ENCODE peak calls at places on chromosomes 1 and 21, in five cellular contexts. One of them, this sample, is unnamed.

GRCh38 chr1:67264152-67264551 is 43.5 kb upstream of the IL12RB2 start:
- DNase-seq in body of pancreas: no peak
- DNase-seq in cardiac muscle cell: no peak
- DNase-seq in adrenal gland: no peak
- DNase-seq in AG04450: no peak
- DNase-seq in this sample: no peak

GRCh38 chr1:3527774-3528173 is 73.3 kb downstream of the ARHGEF16 start:
- DNase-seq in body of pancreas: no peak
- DNase-seq in cardiac muscle cell: no peak
- DNase-seq in adrenal gland: no peak
- DNase-seq in AG04450: no peak
- DNase-seq in this sample: no peak

GRCh38 chr1:231019711-231020110 is 20.3 kb downstream of the FAM89A start:
- DNase-seq in body of pancreas: no peak
- DNase-seq in cardiac muscle cell: no peak
- DNase-seq in adrenal gland: no peak
- DNase-seq in AG04450: no peak
- DNase-seq in this sample: no peak

GRCh38 chr1:83500987-83501591 is 497.8 kb downstream of the TTLL7 start:
- DNase-seq in body of pancreas: no peak
- DNase-seq in cardiac muscle cell: no peak
- DNase-seq in adrenal gland: no peak
- DNase-seq in AG04450: no peak
- DNase-seq in this sample: no peak

GRCh38 chr1:166133276-166133841 is 33.4 kb downstream of the FAM78B start:
- DNase-seq in body of pancreas: peak; percentile 14
- DNase-seq in cardiac muscle cell: peak; percentile 6
- DNase-seq in adrenal gland: no peak
- DNase-seq in AG04450: no peak
- DNase-seq in this sample: no peak

GRCh38 chr1:11150326-11150725 is 38.8 kb upstream of the ANGPTL7 start:
- DNase-seq in body of pancreas: no peak
- DNase-seq in cardiac muscle cell: peak; percentile 39
- DNase-seq in adrenal gland: no peak
- DNase-seq in AG04450: no peak
- DNase-seq in this sample: no peak

GRCh38 chr1:242468749-242469148 is 55.7 kb downstream of the PLD5 start:
- DNase-seq in body of pancreas: no peak
- DNase-seq in cardiac muscle cell: no peak
- DNase-seq in adrenal gland: no peak
- DNase-seq in AG04450: no peak
- DNase-seq in this sample: no peak

GRCh38 chr1:87983841-87984240 is 655.2 kb downstream of the LMO4 start:
- DNase-seq in body of pancreas: no peak
- DNase-seq in cardiac muscle cell: peak; percentile 42
- DNase-seq in adrenal gland: no peak
- DNase-seq in AG04450: no peak
- DNase-seq in this sample: no peak

GRCh38 chr21:37073417-37074194 is 552 bp downstream of the TTC3 start:
- DNase-seq in body of pancreas: peak; percentile 61
- DNase-seq in cardiac muscle cell: peak; percentile 33
- DNase-seq in adrenal gland: peak; percentile 67
- DNase-seq in AG04450: no peak
- DNase-seq in this sample: peak; percentile 77

GRCh38 chr21:46643379-46644177 is 8.1 kb downstream of the PRMT2 start:
- DNase-seq in body of pancreas: no peak
- DNase-seq in cardiac muscle cell: no peak
- DNase-seq in adrenal gland: no peak
- DNase-seq in AG04450: no peak
- DNase-seq in this sample: no peak

GRCh38 chr1:43605761-43606160 is 44.2 kb upstream of the KDM4A start:
- DNase-seq in body of pancreas: no peak
- DNase-seq in cardiac muscle cell: no peak
- DNase-seq in adrenal gland: no peak
- DNase-seq in AG04450: no peak
- DNase-seq in this sample: no peak

GRCh38 chr21:45906196-45906805 is 75.3 kb upstream of the COL6A1 start:
- DNase-seq in body of pancreas: no peak
- DNase-seq in cardiac muscle cell: no peak
- DNase-seq in adrenal gland: no peak
- DNase-seq in AG04450: no peak
- DNase-seq in this sample: no peak

GRCh38 chr1:29623501-29623900 is 387.2 kb downstream of the PTPRU start:
- DNase-seq in body of pancreas: no peak
- DNase-seq in cardiac muscle cell: no peak
- DNase-seq in adrenal gland: no peak
- DNase-seq in AG04450: no peak
- DNase-seq in this sample: no peak

GRCh38 chr1:26582053-26582835 is 52.7 kb downstream of the RPS6KA1 start:
- DNase-seq in body of pancreas: no peak
- DNase-seq in cardiac muscle cell: no peak
- DNase-seq in adrenal gland: no peak
- DNase-seq in AG04450: no peak
- DNase-seq in this sample: no peak

GRCh38 chr1:236489710-236490377 is 33.9 kb upstream of the LGALS8 start:
- DNase-seq in body of pancreas: peak; percentile 49
- DNase-seq in cardiac muscle cell: peak; percentile 81
- DNase-seq in adrenal gland: peak; percentile 15
- DNase-seq in AG04450: no peak
- DNase-seq in this sample: no peak

GRCh38 chr21:44576025-44576420 is 2.5 kb downstream of the KRTAP10-4 start:
- DNase-seq in body of pancreas: no peak
- DNase-seq in cardiac muscle cell: no peak
- DNase-seq in adrenal gland: no peak
- DNase-seq in AG04450: no peak
- DNase-seq in this sample: peak; percentile 26

GRCh38 chr1:46508760-46509159 is 19.1 kb downstream of the DMBX1 start:
- DNase-seq in body of pancreas: no peak
- DNase-seq in cardiac muscle cell: no peak
- DNase-seq in adrenal gland: peak; percentile 43
- DNase-seq in AG04450: no peak
- DNase-seq in this sample: no peak

GRCh38 chr1:202365092-202365815 is 16.8 kb downstream of the PPP1R12B start:
- DNase-seq in body of pancreas: no peak
- DNase-seq in cardiac muscle cell: peak; percentile 77
- DNase-seq in adrenal gland: no peak
- DNase-seq in AG04450: no peak
- DNase-seq in this sample: no peak

GRCh38 chr21:15809065-15809464 is 79.3 kb downstream of the USP25 start:
- DNase-seq in body of pancreas: no peak
- DNase-seq in cardiac muscle cell: no peak
- DNase-seq in adrenal gland: no peak
- DNase-seq in AG04450: no peak
- DNase-seq in this sample: no peak

GRCh38 chr21:42997053-42997452 is 22.7 kb downstream of the PKNOX1 start:
- DNase-seq in body of pancreas: peak; percentile 28
- DNase-seq in cardiac muscle cell: peak; percentile 96
- DNase-seq in adrenal gland: peak; percentile 85
- DNase-seq in AG04450: peak; percentile 90
- DNase-seq in this sample: no peak

GRCh38 chr1:226985839-226986463 is 45.9 kb downstream of the COQ8A start:
- DNase-seq in body of pancreas: no peak
- DNase-seq in cardiac muscle cell: no peak
- DNase-seq in adrenal gland: peak; percentile 10
- DNase-seq in AG04450: no peak
- DNase-seq in this sample: no peak

GRCh38 chr1:32666866-32667566 is 16.0 kb downstream of the RBBP4 start:
- DNase-seq in body of pancreas: no peak
- DNase-seq in cardiac muscle cell: peak; percentile 22
- DNase-seq in adrenal gland: no peak
- DNase-seq in AG04450: no peak
- DNase-seq in this sample: peak; percentile 74

GRCh38 chr1:216665381-216665780 is 57.8 kb downstream of the ESRRG start:
- DNase-seq in body of pancreas: no peak
- DNase-seq in cardiac muscle cell: peak; percentile 69
- DNase-seq in adrenal gland: no peak
- DNase-seq in AG04450: peak; percentile 16
- DNase-seq in this sample: no peak

GRCh38 chr1:216670118-216670870 is 52.9 kb downstream of the ESRRG start:
- DNase-seq in body of pancreas: no peak
- DNase-seq in cardiac muscle cell: peak; percentile 22
- DNase-seq in adrenal gland: no peak
- DNase-seq in AG04450: no peak
- DNase-seq in this sample: no peak

GRCh38 chr1:216662681-216663080 is 60.5 kb downstream of the ESRRG start:
- DNase-seq in body of pancreas: no peak
- DNase-seq in cardiac muscle cell: no peak
- DNase-seq in adrenal gland: no peak
- DNase-seq in AG04450: no peak
- DNase-seq in this sample: no peak

GRCh38 chr1:216665891-216666290 is 57.3 kb downstream of the ESRRG start:
- DNase-seq in body of pancreas: no peak
- DNase-seq in cardiac muscle cell: peak; percentile 1
- DNase-seq in adrenal gland: no peak
- DNase-seq in AG04450: no peak
- DNase-seq in this sample: no peak

GRCh38 chr1:216666431-216666830 is 56.8 kb downstream of the ESRRG start:
- DNase-seq in body of pancreas: no peak
- DNase-seq in cardiac muscle cell: no peak
- DNase-seq in adrenal gland: no peak
- DNase-seq in AG04450: no peak
- DNase-seq in this sample: no peak
- H3K4me3 ChIP-seq in body of pancreas: no peak overlapping the region
- H3K4me3 ChIP-seq in cardiac muscle cell: no peak overlapping the region
- H3K4me3 ChIP-seq in adrenal gland: no peak overlapping the region
- H3K4me3 ChIP-seq in AG04450: no peak overlapping the region
- H3K4me3 ChIP-seq in this sample: no peak overlapping the region

DNA sequence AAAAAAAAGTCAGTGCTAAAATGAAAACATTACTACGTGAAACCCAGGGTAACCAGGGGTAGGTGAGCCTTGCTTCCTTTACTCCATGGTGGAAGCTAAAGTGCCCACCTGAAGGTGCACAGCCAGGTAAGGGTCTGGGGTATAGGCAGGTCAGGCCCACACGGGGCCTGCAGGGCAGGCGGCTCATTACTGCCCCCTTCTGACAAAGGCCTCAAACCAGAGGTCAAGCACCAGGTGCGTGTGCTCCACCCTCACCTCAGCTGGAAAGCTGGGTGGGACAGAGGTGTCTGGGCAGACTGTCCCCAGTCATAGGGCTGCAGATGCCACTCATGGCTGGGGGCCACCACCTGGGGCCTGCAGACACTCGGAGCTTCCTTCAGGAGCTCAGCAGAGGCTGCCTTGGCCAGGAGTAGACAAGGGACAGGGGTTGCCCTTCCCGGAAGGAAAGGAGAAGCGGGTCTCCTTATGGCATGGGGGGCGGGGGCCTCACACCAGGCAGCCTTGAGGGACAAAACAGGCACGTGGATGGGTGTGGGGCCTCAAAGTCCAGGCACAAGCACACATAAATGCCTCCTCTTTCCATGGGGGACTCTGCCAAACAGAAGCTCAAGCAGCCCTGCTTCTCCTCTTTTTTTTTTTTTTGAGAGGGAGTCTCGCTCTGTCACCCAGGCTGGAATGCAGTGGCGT is 36.2 kb downstream of the ACOT7 start:
- DNase-seq in body of pancreas: no peak
- DNase-seq in cardiac muscle cell: no peak
- DNase-seq in adrenal gland: no peak
- DNase-seq in AG04450: no peak
- DNase-seq in this sample: no peak
- TF ChIP-seq CTCF in body of pancreas: no peak
- TF ChIP-seq CTCF in cardiac muscle cell: peak; percentile 15
- TF ChIP-seq CTCF in adrenal gland: no peak
- TF ChIP-seq CTCF in AG04450: peak; percentile 2
- TF ChIP-seq CTCF in this sample: no peak

DNA sequence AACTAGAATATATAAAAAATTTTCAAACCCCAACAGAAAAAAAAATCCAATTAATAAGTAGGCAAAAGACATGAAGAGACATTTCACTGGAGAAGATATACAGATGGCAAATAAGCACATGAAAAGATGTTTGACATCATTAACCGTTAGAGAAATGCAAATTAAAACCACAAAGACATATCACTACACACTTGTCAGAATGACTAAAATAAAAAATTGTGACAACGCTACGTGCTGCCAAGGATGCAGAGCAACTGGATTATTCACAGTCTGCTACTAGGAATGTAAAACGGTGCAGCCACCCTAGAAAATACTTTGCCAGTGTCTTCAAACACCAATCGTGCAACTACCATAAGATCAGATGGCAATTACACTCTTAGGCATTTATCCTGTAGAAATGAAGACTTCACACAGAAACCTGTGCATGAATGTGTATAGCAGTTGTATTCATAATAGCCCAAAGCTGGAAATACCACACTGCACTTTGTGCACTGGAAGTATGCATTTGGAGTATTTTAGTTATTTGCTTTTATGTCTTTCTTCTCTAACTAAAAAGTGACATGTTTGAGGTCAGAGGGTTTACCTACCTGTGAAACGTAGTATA is 75.3 kb upstream of the PALMD start:
- DNase-seq in body of pancreas: no peak
- DNase-seq in cardiac muscle cell: no peak
- DNase-seq in adrenal gland: no peak
- DNase-seq in AG04450: no peak
- DNase-seq in this sample: no peak
- H3K4me3 ChIP-seq in body of pancreas: no peak overlapping the region
- H3K4me3 ChIP-seq in cardiac muscle cell: no peak overlapping the region
- H3K4me3 ChIP-seq in adrenal gland: no peak overlapping the region
- H3K4me3 ChIP-seq in AG04450: no peak overlapping the region
- H3K4me3 ChIP-seq in this sample: no peak overlapping the region

GRCh38 chr1:173878251-173878650 is 10.1 kb downstream of the ZBTB37 start:
- DNase-seq in body of pancreas: no peak
- DNase-seq in cardiac muscle cell: no peak
- DNase-seq in adrenal gland: no peak
- DNase-seq in AG04450: no peak
- DNase-seq in this sample: no peak
- TF ChIP-seq CTCF in body of pancreas: no peak
- TF ChIP-seq CTCF in cardiac muscle cell: no peak
- TF ChIP-seq CTCF in adrenal gland: no peak
- TF ChIP-seq CTCF in AG04450: no peak
- TF ChIP-seq CTCF in this sample: no peak

GRCh38 chr1:109584766-109585165 is 34.6 kb downstream of the GNAT2 start:
- DNase-seq in body of pancreas: no peak
- DNase-seq in cardiac muscle cell: no peak
- DNase-seq in adrenal gland: no peak
- DNase-seq in AG04450: no peak
- DNase-seq in this sample: no peak

GRCh38 chr1:109595540-109595939 is 23.9 kb downstream of the GNAT2 start:
- DNase-seq in body of pancreas: no peak
- DNase-seq in cardiac muscle cell: peak; percentile 60
- DNase-seq in adrenal gland: no peak
- DNase-seq in AG04450: no peak
- DNase-seq in this sample: no peak

GRCh38 chr1:109586055-109586454 is 33.4 kb downstream of the GNAT2 start:
- DNase-seq in body of pancreas: no peak
- DNase-seq in cardiac muscle cell: no peak
- DNase-seq in adrenal gland: no peak
- DNase-seq in AG04450: no peak
- DNase-seq in this sample: no peak

GRCh38 chr1:109589177-109589576 is 30.2 kb downstream of the GNAT2 start:
- DNase-seq in body of pancreas: no peak
- DNase-seq in cardiac muscle cell: no peak
- DNase-seq in adrenal gland: no peak
- DNase-seq in AG04450: no peak
- DNase-seq in this sample: no peak

GRCh38 chr1:109589679-109590078 is 29.7 kb downstream of the GNAT2 start:
- DNase-seq in body of pancreas: no peak
- DNase-seq in cardiac muscle cell: no peak
- DNase-seq in adrenal gland: no peak
- DNase-seq in AG04450: no peak
- DNase-seq in this sample: no peak
- H3K4me3 ChIP-seq in body of pancreas: no peak overlapping the region
- H3K4me3 ChIP-seq in cardiac muscle cell: no peak overlapping the region
- H3K4me3 ChIP-seq in adrenal gland: no peak overlapping the region
- H3K4me3 ChIP-seq in AG04450: no peak overlapping the region
- H3K4me3 ChIP-seq in this sample: no peak overlapping the region